ENCODE peak calls at places on chromosomes 2 and 18, in ten cellular contexts. One of them, this sample, is unnamed.

GRCh38 chr2:186325827-186326535 is 160.1 kb upstream of the ZC3H15 start:
- DNase-seq in endothelial cell: no peak
- DNase-seq in SK-MEL-5: no peak
- DNase-seq in heart right ventricle: no peak
- DNase-seq in H7: no peak
- DNase-seq in DMS 273 treated with DMSO at 0.1 percent for 48 hours: no peak
- DNase-seq in 8988T: no peak
- DNase-seq in mammary epithelial cell: peak
- DNase-seq in NCI-H2171 treated with DMSO at 0.1 percent for 48 hours: no peak
- DNase-seq in iris pigment epithelial cell: no peak
- DNase-seq in this sample: no peak

GRCh38 chr2:24087032-24087431 is 2.4 kb upstream of the TP53I3 start:
- DNase-seq in 8988T: no peak
- DNase-seq in H7: no peak
- DNase-seq in SK-MEL-5: no peak
- DNase-seq in endothelial cell: no peak
- DNase-seq in NCI-H2171 treated with DMSO at 0.1 percent for 48 hours: no peak
- DNase-seq in iris pigment epithelial cell: no peak
- DNase-seq in DMS 273 treated with DMSO at 0.1 percent for 48 hours: no peak
- DNase-seq in heart right ventricle: no peak
- DNase-seq in mammary epithelial cell: no peak
- DNase-seq in this sample: no peak

GRCh38 chr2:96554293-96555145 is 18.0 kb downstream of the ARID5A start:
- DNase-seq in H7: peak
- DNase-seq in heart right ventricle: peak
- DNase-seq in NCI-H2171 treated with DMSO at 0.1 percent for 48 hours: peak
- DNase-seq in 8988T: peak
- DNase-seq in endothelial cell: peak
- DNase-seq in iris pigment epithelial cell: peak
- DNase-seq in DMS 273 treated with DMSO at 0.1 percent for 48 hours: peak
- DNase-seq in SK-MEL-5: peak
- DNase-seq in mammary epithelial cell: peak
- DNase-seq in this sample: peak

GRCh38 chr2:106116248-106116647 is 77.9 kb downstream of the UXS1 start:
- DNase-seq in 8988T: no peak
- DNase-seq in SK-MEL-5: no peak
- DNase-seq in iris pigment epithelial cell: no peak
- DNase-seq in mammary epithelial cell: no peak
- DNase-seq in H7: no peak
- DNase-seq in heart right ventricle: no peak
- DNase-seq in endothelial cell: no peak
- DNase-seq in NCI-H2171 treated with DMSO at 0.1 percent for 48 hours: no peak
- DNase-seq in DMS 273 treated with DMSO at 0.1 percent for 48 hours: no peak
- DNase-seq in this sample: no peak

GRCh38 chr18:80070825-80071224 is 36.6 kb downstream of the RBFA start:
- DNase-seq in DMS 273 treated with DMSO at 0.1 percent for 48 hours: no peak
- DNase-seq in heart right ventricle: no peak
- DNase-seq in SK-MEL-5: peak
- DNase-seq in iris pigment epithelial cell: no peak
- DNase-seq in mammary epithelial cell: no peak
- DNase-seq in endothelial cell: no peak
- DNase-seq in 8988T: no peak
- DNase-seq in NCI-H2171 treated with DMSO at 0.1 percent for 48 hours: no peak
- DNase-seq in H7: peak
- DNase-seq in this sample: no peak

GRCh38 chr2:192438239-192438638 is 243.5 kb upstream of the TMEFF2 start:
- DNase-seq in iris pigment epithelial cell: no peak
- DNase-seq in endothelial cell: no peak
- DNase-seq in heart right ventricle: no peak
- DNase-seq in DMS 273 treated with DMSO at 0.1 percent for 48 hours: no peak
- DNase-seq in H7: no peak
- DNase-seq in mammary epithelial cell: no peak
- DNase-seq in 8988T: no peak
- DNase-seq in NCI-H2171 treated with DMSO at 0.1 percent for 48 hours: no peak
- DNase-seq in SK-MEL-5: no peak
- DNase-seq in this sample: no peak

GRCh38 chr2:216181953-216182352 is 72.8 kb downstream of the XRCC5 start:
- DNase-seq in DMS 273 treated with DMSO at 0.1 percent for 48 hours: no peak
- DNase-seq in H7: no peak
- DNase-seq in mammary epithelial cell: peak
- DNase-seq in iris pigment epithelial cell: no peak
- DNase-seq in SK-MEL-5: peak
- DNase-seq in NCI-H2171 treated with DMSO at 0.1 percent for 48 hours: no peak
- DNase-seq in endothelial cell: no peak
- DNase-seq in heart right ventricle: no peak
- DNase-seq in 8988T: no peak
- DNase-seq in this sample: no peak

GRCh38 chr18:39966275-39966674 is 1988.8 kb upstream of the PIK3C3 start:
- DNase-seq in H7: peak
- DNase-seq in heart right ventricle: no peak
- DNase-seq in SK-MEL-5: peak
- DNase-seq in endothelial cell: no peak
- DNase-seq in iris pigment epithelial cell: peak
- DNase-seq in DMS 273 treated with DMSO at 0.1 percent for 48 hours: no peak
- DNase-seq in 8988T: no peak
- DNase-seq in NCI-H2171 treated with DMSO at 0.1 percent for 48 hours: no peak
- DNase-seq in mammary epithelial cell: no peak
- DNase-seq in this sample: peak

GRCh38 chr2:58521803-58522602 is 280.9 kb upstream of the FANCL start:
- DNase-seq in endothelial cell: no peak
- DNase-seq in heart right ventricle: no peak
- DNase-seq in H7: no peak
- DNase-seq in NCI-H2171 treated with DMSO at 0.1 percent for 48 hours: peak
- DNase-seq in mammary epithelial cell: peak
- DNase-seq in DMS 273 treated with DMSO at 0.1 percent for 48 hours: no peak
- DNase-seq in 8988T: no peak
- DNase-seq in SK-MEL-5: peak
- DNase-seq in iris pigment epithelial cell: no peak
- DNase-seq in this sample: no peak

GRCh38 chr2:207162319-207162718 is 3.4 kb downstream of the KLF7 start:
- DNase-seq in heart right ventricle: no peak
- DNase-seq in H7: no peak
- DNase-seq in mammary epithelial cell: no peak
- DNase-seq in endothelial cell: no peak
- DNase-seq in DMS 273 treated with DMSO at 0.1 percent for 48 hours: no peak
- DNase-seq in 8988T: no peak
- DNase-seq in NCI-H2171 treated with DMSO at 0.1 percent for 48 hours: no peak
- DNase-seq in SK-MEL-5: no peak
- DNase-seq in iris pigment epithelial cell: peak
- DNase-seq in this sample: no peak